ENCODE peak calls at places on chromosomes 4 and X, in six cellular contexts. P, G, O, R, D and M are unnamed samples.
A peak's percentile ranks its signal among the peaks of the same experiment; 100 is the strongest.

GRCh38 chr4:166128452-166128851 is 255.4 kb downstream of the TLL1 start:
- DNase-seq in P (no peak), G (no peak), O (no peak), R (no peak), D (no peak), M (peak; percentile 43)

GRCh38 chr4:189785257-189785656 is 155.4 kb upstream of the FRG1 start:
- DNase-seq in P (no peak), G (no peak), O (no peak), R (no peak), D (no peak), M (no peak)

GRCh38 chr4:153637201-153637600 is 46.9 kb upstream of the TLR2 start:
- DNase-seq in P (no peak), G (no peak), O (no peak), R (no peak), D (no peak), M (no peak)

GRCh38 chr4:40713798-40714197 is 36.0 kb upstream of the NSUN7 start:
- DNase-seq in P (no peak), G (no peak), O (no peak), R (no peak), D (no peak), M (no peak)

GRCh38 chr4:38752393-38752961 is 30.3 kb downstream of the TLR10 start:
- DNase-seq in P (no peak), G (no peak), O (no peak), R (no peak), D (no peak), M (peak; percentile 32)

GRCh38 chrX:140099221-140099620 is 133.9 kb upstream of the CXorf66 start:
- DNase-seq in P (no peak), G (no peak), O (no peak), R (no peak), D (no peak), M (no peak)

GRCh38 chrX:120690344-120690743 is 60.5 kb upstream of the C1GALT1C1 start:
- DNase-seq in P (no peak), G (no peak), O (no peak), R (no peak), D (no peak), M (no peak)

GRCh38 chrX:154074199-154074598 is 23.3 kb downstream of the MECP2 start:
- DNase-seq in P (no peak), G (no peak), O (no peak), R (no peak), D (no peak), M (no peak)

GRCh38 chr4:182758288-182758687 is 158.9 kb downstream of the DCTD start:
- DNase-seq in P (no peak), G (no peak), O (no peak), R (no peak), D (no peak), M (no peak)